ENCODE peak calls at places on chromosomes 2 and 18, in six cellular contexts. One of them, this sample, is unnamed.

GRCh38 chr2:164717000-164717597 is 95.8 kb upstream of the GRB14 start:
- DNase-seq in HCT116: peak
- DNase-seq in K562: no peak
- DNase-seq in HepG2: peak
- DNase-seq in SK-N-SH: no peak
- DNase-seq in GM12878: no peak
- DNase-seq in this sample: no peak

GRCh38 chr2:212893216-212893615 is 258.2 kb downstream of the IKZF2 start:
- DNase-seq in HCT116: no peak
- DNase-seq in K562: no peak
- DNase-seq in HepG2: no peak
- DNase-seq in SK-N-SH: no peak
- DNase-seq in GM12878: no peak
- DNase-seq in this sample: no peak

GRCh38 chr2:161362568-161363166 is 53.4 kb upstream of the TBR1 start:
- DNase-seq in HCT116: no peak
- DNase-seq in K562: no peak
- DNase-seq in HepG2: no peak
- DNase-seq in SK-N-SH: no peak
- DNase-seq in GM12878: no peak
- DNase-seq in this sample: no peak

GRCh38 chr18:36833120-36833519 is 4.2 kb downstream of the KIAA1328 start:
- DNase-seq in HCT116: no peak
- DNase-seq in K562: no peak
- DNase-seq in HepG2: no peak
- DNase-seq in SK-N-SH: no peak
- DNase-seq in GM12878: no peak
- DNase-seq in this sample: no peak

GRCh38 chr2:97713296-97714083 is at the start of gene ZAP70:
- DNase-seq in HCT116: no peak
- DNase-seq in K562: no peak
- DNase-seq in HepG2: peak
- DNase-seq in SK-N-SH: no peak
- DNase-seq in GM12878: no peak
- DNase-seq in this sample: no peak

GRCh38 chr2:109482371-109482841 is 131.4 kb downstream of the SEPTIN10 start:
- DNase-seq in HCT116: no peak
- DNase-seq in K562: no peak
- DNase-seq in HepG2: no peak
- DNase-seq in SK-N-SH: no peak
- DNase-seq in GM12878: no peak
- DNase-seq in this sample: no peak

GRCh38 chr2:123258864-123259263 is 766.2 kb upstream of the CNTNAP5 start:
- DNase-seq in HCT116: no peak
- DNase-seq in K562: no peak
- DNase-seq in HepG2: no peak
- DNase-seq in SK-N-SH: no peak
- DNase-seq in GM12878: no peak
- DNase-seq in this sample: no peak

GRCh38 chr2:70619167-70619566 is 65.5 kb upstream of the TGFA start:
- DNase-seq in HCT116: no peak
- DNase-seq in K562: no peak
- DNase-seq in HepG2: no peak
- DNase-seq in SK-N-SH: no peak
- DNase-seq in GM12878: no peak
- DNase-seq in this sample: no peak

GRCh38 chr2:58604096-58604495 is 363.0 kb upstream of the FANCL start:
- DNase-seq in HCT116: no peak
- DNase-seq in K562: no peak
- DNase-seq in HepG2: no peak
- DNase-seq in SK-N-SH: no peak
- DNase-seq in GM12878: no peak
- DNase-seq in this sample: no peak

GRCh38 chr2:240220371-240220770 is 79.9 kb upstream of the OTOS start:
- DNase-seq in HCT116: no peak
- DNase-seq in K562: no peak
- DNase-seq in HepG2: no peak
- DNase-seq in SK-N-SH: no peak
- DNase-seq in GM12878: no peak
- DNase-seq in this sample: no peak
- TF ChIP-seq JUND in HCT116: no peak
- TF ChIP-seq JUND in K562: no peak
- TF ChIP-seq JUND in HepG2: no peak
- TF ChIP-seq JUND in SK-N-SH: no peak
- TF ChIP-seq JUND in GM12878: no peak
- TF ChIP-seq JUND in this sample: no peak

DNA sequence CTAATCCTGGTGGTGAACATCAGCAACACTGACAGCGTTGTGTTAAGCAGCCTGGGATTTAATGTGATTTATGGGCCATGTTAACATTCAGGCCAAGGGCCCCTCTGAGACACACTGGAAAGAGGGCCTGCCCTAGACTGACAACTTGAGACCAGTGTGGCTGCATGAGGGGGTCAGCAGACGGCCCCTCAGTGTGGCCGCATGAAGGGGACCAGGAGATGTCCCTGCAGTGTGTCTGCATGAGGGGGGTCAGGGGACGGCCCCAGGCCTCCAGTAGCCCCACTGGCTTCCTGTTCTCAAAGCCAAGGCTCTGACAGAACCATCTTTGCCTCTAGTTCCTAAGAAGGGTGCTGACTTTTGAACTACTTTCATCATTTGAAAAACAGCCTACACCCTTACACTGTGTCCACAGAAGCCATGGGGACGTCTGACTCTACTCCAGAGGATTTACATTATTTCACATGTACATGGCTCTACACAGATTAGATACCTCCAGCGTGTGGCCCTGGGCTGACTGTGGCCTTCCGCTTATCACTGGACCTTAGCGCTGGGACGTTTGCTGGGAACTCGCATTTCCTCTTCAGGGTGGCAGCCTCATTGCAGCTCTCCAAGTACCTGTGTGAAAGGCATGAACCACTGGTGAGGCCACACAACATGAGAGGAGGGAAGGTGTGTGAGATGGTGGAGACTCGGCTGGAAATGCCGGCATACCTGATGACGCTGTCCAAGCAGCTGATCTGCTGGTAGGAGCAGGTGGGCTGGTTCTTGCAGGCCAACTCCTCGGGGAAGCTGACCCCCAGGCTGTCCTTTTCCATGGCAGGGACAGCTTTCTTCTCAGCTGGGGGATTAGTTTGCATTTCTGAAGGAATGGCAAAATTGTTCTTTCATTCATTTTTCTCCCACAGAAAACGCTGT is 18.2 kb upstream of the HES6 start:
- DNase-seq in HCT116: no peak
- DNase-seq in K562: no peak
- DNase-seq in HepG2: no peak
- DNase-seq in SK-N-SH: no peak
- DNase-seq in GM12878: no peak
- DNase-seq in this sample: no peak
- TF ChIP-seq JUND in HCT116: no peak
- TF ChIP-seq JUND in K562: no peak
- TF ChIP-seq JUND in HepG2: no peak
- TF ChIP-seq JUND in SK-N-SH: no peak
- TF ChIP-seq JUND in GM12878: no peak
- TF ChIP-seq JUND in this sample: no peak

GRCh38 chr18:55694291-55694690 is 106.3 kb upstream of the TCF4 start:
- DNase-seq in HCT116: no peak
- DNase-seq in K562: no peak
- DNase-seq in HepG2: no peak
- DNase-seq in SK-N-SH: no peak
- DNase-seq in GM12878: no peak
- DNase-seq in this sample: peak
- TF ChIP-seq JUND in HCT116: no peak
- TF ChIP-seq JUND in K562: no peak
- TF ChIP-seq JUND in HepG2: no peak
- TF ChIP-seq JUND in SK-N-SH: no peak
- TF ChIP-seq JUND in GM12878: no peak
- TF ChIP-seq JUND in this sample: no peak

DNA sequence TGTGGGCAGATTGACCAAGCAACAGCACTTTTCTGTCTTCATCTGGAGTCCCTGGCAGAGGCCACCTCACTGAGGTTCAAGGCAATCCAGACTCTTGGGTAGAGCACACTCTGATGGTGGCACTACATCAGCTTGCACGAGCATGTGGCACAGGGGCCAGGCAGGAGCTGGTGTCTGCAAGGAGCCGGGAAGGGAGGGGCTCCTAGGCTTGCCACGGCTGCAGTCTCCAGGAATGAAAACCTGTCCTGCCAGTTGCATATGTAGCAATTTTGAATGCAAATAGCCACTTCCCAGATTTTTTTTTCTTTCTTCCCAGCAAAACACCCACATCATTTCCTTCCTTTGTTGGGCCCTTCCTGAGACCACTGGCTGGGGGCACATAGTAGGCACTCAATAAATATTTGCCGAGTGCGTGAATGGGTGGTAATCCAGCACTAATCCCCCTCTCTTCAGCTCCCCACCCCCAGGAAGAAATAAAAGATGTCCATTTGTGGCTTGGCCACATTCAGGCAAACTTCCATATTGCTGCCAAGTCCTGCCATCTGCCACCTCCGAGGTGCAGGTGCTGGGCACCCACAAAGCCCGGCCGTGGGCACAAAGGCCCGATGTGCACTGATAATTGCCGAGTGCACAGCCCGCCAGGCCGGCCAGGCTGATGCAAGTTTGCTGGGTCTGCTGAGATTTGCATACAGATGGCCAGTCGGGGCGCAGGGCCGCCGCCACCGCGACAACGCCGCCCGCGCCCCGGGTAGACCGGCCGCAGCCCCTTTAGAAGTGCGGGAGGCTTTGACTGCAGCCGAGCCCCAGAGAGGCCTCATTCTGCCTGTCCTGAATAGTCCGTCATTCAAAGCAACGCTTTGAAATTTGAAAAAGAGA is 72.5 kb downstream of the MYCN start:
- DNase-seq in HCT116: no peak
- DNase-seq in K562: no peak
- DNase-seq in HepG2: no peak
- DNase-seq in SK-N-SH: no peak
- DNase-seq in GM12878: no peak
- DNase-seq in this sample: peak
- TF ChIP-seq JUND in HCT116: no peak
- TF ChIP-seq JUND in K562: no peak
- TF ChIP-seq JUND in HepG2: no peak
- TF ChIP-seq JUND in SK-N-SH: no peak
- TF ChIP-seq JUND in GM12878: no peak
- TF ChIP-seq JUND in this sample: no peak

DNA sequence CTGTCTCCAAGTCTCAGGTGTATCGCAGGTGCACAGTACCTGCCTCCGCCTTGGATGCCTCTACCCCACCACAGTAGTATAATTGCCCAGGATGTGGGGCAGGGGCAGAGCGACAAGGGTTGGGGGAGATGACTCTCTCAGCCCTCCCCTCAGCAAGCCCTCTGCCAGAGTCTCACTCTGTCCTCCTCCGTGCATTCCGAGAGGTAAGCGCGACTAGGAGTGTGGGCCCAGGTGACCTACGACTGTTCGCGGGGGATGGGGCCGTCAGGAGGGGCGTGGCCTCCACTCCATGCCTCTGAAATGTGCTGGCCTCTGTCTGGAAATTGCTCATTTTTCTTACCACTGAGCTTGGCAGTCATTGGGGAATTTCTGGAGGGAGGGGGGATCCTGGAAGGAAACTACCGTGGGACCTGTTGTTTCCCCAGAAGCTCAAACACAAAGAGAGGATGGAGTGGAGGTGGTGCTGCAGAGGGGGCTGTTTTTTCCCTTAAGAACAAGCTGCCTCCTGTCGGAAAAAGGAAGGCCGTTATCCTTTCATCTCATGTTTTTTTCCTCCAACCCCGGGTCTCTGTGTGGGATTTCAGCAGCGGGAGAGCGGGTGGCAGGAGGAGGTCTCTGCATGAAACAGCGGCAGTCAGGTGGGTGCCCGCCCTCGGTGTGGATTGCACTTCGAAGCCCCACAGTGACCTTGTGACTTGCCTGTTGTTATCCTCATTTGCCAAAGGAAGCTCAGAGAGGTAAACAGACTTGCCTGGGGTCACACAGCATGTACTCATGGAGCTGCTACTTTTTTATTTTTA is 13.0 kb upstream of the RALB start:
- DNase-seq in HCT116: no peak
- DNase-seq in K562: peak
- DNase-seq in HepG2: peak
- DNase-seq in SK-N-SH: no peak
- DNase-seq in GM12878: no peak
- DNase-seq in this sample: no peak
- TF ChIP-seq JUND in HCT116: no peak
- TF ChIP-seq JUND in K562: no peak
- TF ChIP-seq JUND in HepG2: no peak
- TF ChIP-seq JUND in SK-N-SH: peak
- TF ChIP-seq JUND in GM12878: no peak
- TF ChIP-seq JUND in this sample: no peak

GRCh38 chr2:232900811-232901701 is 31.0 kb downstream of the SNORC start:
- DNase-seq in HCT116: no peak
- DNase-seq in K562: no peak
- DNase-seq in HepG2: no peak
- DNase-seq in SK-N-SH: no peak
- DNase-seq in GM12878: no peak
- DNase-seq in this sample: no peak

GRCh38 chr2:232897971-232898408 is 27.9 kb downstream of the SNORC start:
- DNase-seq in HCT116: no peak
- DNase-seq in K562: no peak
- DNase-seq in HepG2: no peak
- DNase-seq in SK-N-SH: no peak
- DNase-seq in GM12878: no peak
- DNase-seq in this sample: no peak

GRCh38 chr2:232897386-232897970 is 27.4 kb downstream of the SNORC start:
- DNase-seq in HCT116: no peak
- DNase-seq in K562: no peak
- DNase-seq in HepG2: no peak
- DNase-seq in SK-N-SH: no peak
- DNase-seq in GM12878: no peak
- DNase-seq in this sample: no peak

GRCh38 chr2:232896700-232897385 is 26.8 kb downstream of the SNORC start:
- DNase-seq in HCT116: no peak
- DNase-seq in K562: no peak
- DNase-seq in HepG2: no peak
- DNase-seq in SK-N-SH: no peak
- DNase-seq in GM12878: no peak
- DNase-seq in this sample: no peak

DNA sequence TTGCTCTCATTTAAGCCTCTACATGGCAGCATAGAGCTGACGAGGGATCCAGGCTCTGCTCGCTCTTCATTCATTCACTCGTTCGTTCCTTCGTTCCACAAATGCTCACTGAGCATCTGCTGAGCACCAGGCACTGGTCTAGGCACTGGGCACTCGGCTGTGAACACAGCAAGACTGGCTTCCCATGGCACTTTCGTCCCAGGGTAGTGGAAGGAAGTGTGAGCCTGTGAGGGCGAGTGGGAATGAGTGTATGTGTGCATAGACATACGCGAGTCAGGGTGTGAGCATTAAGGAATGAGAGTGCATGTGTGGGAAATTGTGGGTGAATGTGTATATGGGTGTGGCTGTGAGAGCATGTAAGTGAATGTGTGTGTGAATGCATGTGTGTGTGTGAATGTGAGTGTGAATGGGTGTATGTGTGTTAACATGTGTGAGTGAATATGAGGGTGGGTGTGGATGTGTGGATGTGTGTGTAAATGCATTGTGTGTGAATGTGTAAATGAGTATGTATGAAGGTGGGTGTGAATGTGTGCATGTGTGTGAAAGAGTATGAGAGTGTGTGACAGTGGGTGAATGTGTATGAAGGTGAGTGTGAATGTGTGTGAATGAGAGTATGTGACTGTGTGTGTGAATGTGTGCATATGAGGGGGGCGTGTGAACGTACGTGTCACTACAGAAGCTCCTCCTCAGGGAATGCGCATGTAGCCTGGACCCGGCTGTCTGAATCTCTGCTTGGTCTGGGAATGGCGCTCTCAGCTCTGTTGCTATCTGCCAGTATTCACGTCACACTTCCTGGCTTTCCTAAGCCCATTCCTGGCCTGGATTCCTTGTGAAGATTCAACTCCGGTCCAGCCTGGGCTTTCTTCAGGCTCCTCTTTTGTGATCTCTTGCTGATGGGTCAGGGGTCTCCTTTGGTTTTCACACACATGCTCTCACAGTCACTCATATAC is 28.8 kb downstream of the SNORC start:
- DNase-seq in HCT116: no peak
- DNase-seq in K562: no peak
- DNase-seq in HepG2: no peak
- DNase-seq in SK-N-SH: peak
- DNase-seq in GM12878: no peak
- DNase-seq in this sample: no peak
- TF ChIP-seq JUND in HCT116: no peak
- TF ChIP-seq JUND in K562: no peak
- TF ChIP-seq JUND in HepG2: no peak
- TF ChIP-seq JUND in SK-N-SH: no peak
- TF ChIP-seq JUND in GM12878: no peak
- TF ChIP-seq JUND in this sample: no peak